ENCODE peak calls at places on chromosomes 3 and 15, in six cellular contexts. One of them, this sample, is unnamed.

GRCh38 chr3:132721479-132722164 is 587 bp downstream of the NPHP3 start:
- DNase-seq in progenitor cell of endocrine pancreas: peak; percentile 60
- DNase-seq in CD4-positive, alpha-beta memory T cell: no peak
- DNase-seq in stimulated activated naive B cell treated with anti-CD40 and anti-IgM and Interleukin-4, amounts not matched to agents 10 μg/mL and 1 μg/mL and 100 μg/mL, for 72 hours: no peak
- DNase-seq in ecto neural progenitor cell: peak; percentile 86
- DNase-seq in LoVo: peak; percentile 56
- DNase-seq in this sample: peak; percentile 77

GRCh38 chr3:9736831-9737230 is 5.3 kb downstream of the BRPF1 start:
- DNase-seq in CD4-positive, alpha-beta memory T cell: no peak
- DNase-seq in LoVo: no peak
- DNase-seq in stimulated activated naive B cell treated with anti-CD40 and anti-IgM and Interleukin-4, amounts not matched to agents 10 μg/mL and 1 μg/mL and 100 μg/mL, for 72 hours: no peak
- DNase-seq in ecto neural progenitor cell: no peak
- DNase-seq in progenitor cell of endocrine pancreas: no peak
- DNase-seq in this sample: no peak

GRCh38 chr3:42226470-42227425 is 39.2 kb downstream of the CCK start:
- DNase-seq in progenitor cell of endocrine pancreas: no peak
- DNase-seq in ecto neural progenitor cell: no peak
- DNase-seq in LoVo: no peak
- DNase-seq in stimulated activated naive B cell treated with anti-CD40 and anti-IgM and Interleukin-4, amounts not matched to agents 10 μg/mL and 1 μg/mL and 100 μg/mL, for 72 hours: no peak
- DNase-seq in CD4-positive, alpha-beta memory T cell: no peak
- DNase-seq in this sample: no peak

GRCh38 chr3:36282774-36283173 is 97.5 kb upstream of the STAC start:
- DNase-seq in LoVo: no peak
- DNase-seq in CD4-positive, alpha-beta memory T cell: no peak
- DNase-seq in ecto neural progenitor cell: no peak
- DNase-seq in stimulated activated naive B cell treated with anti-CD40 and anti-IgM and Interleukin-4, amounts not matched to agents 10 μg/mL and 1 μg/mL and 100 μg/mL, for 72 hours: no peak
- DNase-seq in progenitor cell of endocrine pancreas: no peak
- DNase-seq in this sample: no peak

GRCh38 chr3:167406876-167407492 is 26.9 kb upstream of the ZBBX start:
- DNase-seq in progenitor cell of endocrine pancreas: peak; percentile 37
- DNase-seq in CD4-positive, alpha-beta memory T cell: no peak
- DNase-seq in stimulated activated naive B cell treated with anti-CD40 and anti-IgM and Interleukin-4, amounts not matched to agents 10 μg/mL and 1 μg/mL and 100 μg/mL, for 72 hours: peak; percentile 1
- DNase-seq in ecto neural progenitor cell: peak; percentile 55
- DNase-seq in LoVo: peak; percentile 47
- DNase-seq in this sample: peak; percentile 54

GRCh38 chr3:72652395-72652794 is 195.8 kb downstream of the SHQ1 start:
- DNase-seq in ecto neural progenitor cell: no peak
- DNase-seq in stimulated activated naive B cell treated with anti-CD40 and anti-IgM and Interleukin-4, amounts not matched to agents 10 μg/mL and 1 μg/mL and 100 μg/mL, for 72 hours: no peak
- DNase-seq in LoVo: no peak
- DNase-seq in CD4-positive, alpha-beta memory T cell: no peak
- DNase-seq in progenitor cell of endocrine pancreas: no peak
- DNase-seq in this sample: no peak

GRCh38 chr15:44314512-44314911 is 26.0 kb downstream of the GOLM2 start:
- DNase-seq in stimulated activated naive B cell treated with anti-CD40 and anti-IgM and Interleukin-4, amounts not matched to agents 10 μg/mL and 1 μg/mL and 100 μg/mL, for 72 hours: no peak
- DNase-seq in progenitor cell of endocrine pancreas: no peak
- DNase-seq in ecto neural progenitor cell: no peak
- DNase-seq in LoVo: no peak
- DNase-seq in CD4-positive, alpha-beta memory T cell: no peak
- DNase-seq in this sample: no peak

GRCh38 chr15:89630974-89631901 is 24.0 kb downstream of the KIF7 start:
- DNase-seq in ecto neural progenitor cell: peak; percentile 16
- DNase-seq in stimulated activated naive B cell treated with anti-CD40 and anti-IgM and Interleukin-4, amounts not matched to agents 10 μg/mL and 1 μg/mL and 100 μg/mL, for 72 hours: no peak
- DNase-seq in LoVo: no peak
- DNase-seq in progenitor cell of endocrine pancreas: no peak
- DNase-seq in CD4-positive, alpha-beta memory T cell: no peak
- DNase-seq in this sample: no peak

GRCh38 chr15:51367322-51367976 is 26.0 kb downstream of the GLDN start:
- DNase-seq in ecto neural progenitor cell: peak; percentile 59
- DNase-seq in progenitor cell of endocrine pancreas: no peak
- DNase-seq in LoVo: peak; percentile 57
- DNase-seq in stimulated activated naive B cell treated with anti-CD40 and anti-IgM and Interleukin-4, amounts not matched to agents 10 μg/mL and 1 μg/mL and 100 μg/mL, for 72 hours: no peak
- DNase-seq in CD4-positive, alpha-beta memory T cell: no peak
- DNase-seq in this sample: peak; percentile 49

GRCh38 chr15:63879211-63879610 is 45.5 kb upstream of the HERC1 start:
- DNase-seq in stimulated activated naive B cell treated with anti-CD40 and anti-IgM and Interleukin-4, amounts not matched to agents 10 μg/mL and 1 μg/mL and 100 μg/mL, for 72 hours: no peak
- DNase-seq in progenitor cell of endocrine pancreas: no peak
- DNase-seq in CD4-positive, alpha-beta memory T cell: no peak
- DNase-seq in ecto neural progenitor cell: no peak
- DNase-seq in LoVo: no peak
- DNase-seq in this sample: no peak

GRCh38 chr3:188513662-188514328 is 359.8 kb downstream of the LPP start:
- DNase-seq in stimulated activated naive B cell treated with anti-CD40 and anti-IgM and Interleukin-4, amounts not matched to agents 10 μg/mL and 1 μg/mL and 100 μg/mL, for 72 hours: no peak
- DNase-seq in CD4-positive, alpha-beta memory T cell: no peak
- DNase-seq in progenitor cell of endocrine pancreas: no peak
- DNase-seq in LoVo: no peak
- DNase-seq in ecto neural progenitor cell: no peak
- DNase-seq in this sample: no peak

GRCh38 chr3:54822206-54822605 is 105.7 kb downstream of the LRTM1 start:
- DNase-seq in CD4-positive, alpha-beta memory T cell: no peak
- DNase-seq in ecto neural progenitor cell: no peak
- DNase-seq in progenitor cell of endocrine pancreas: no peak
- DNase-seq in LoVo: no peak
- DNase-seq in stimulated activated naive B cell treated with anti-CD40 and anti-IgM and Interleukin-4, amounts not matched to agents 10 μg/mL and 1 μg/mL and 100 μg/mL, for 72 hours: no peak
- DNase-seq in this sample: no peak

GRCh38 chr3:23926736-23927135 is 9.8 kb downstream of the RPL15 start:
- DNase-seq in ecto neural progenitor cell: no peak
- DNase-seq in LoVo: no peak
- DNase-seq in stimulated activated naive B cell treated with anti-CD40 and anti-IgM and Interleukin-4, amounts not matched to agents 10 μg/mL and 1 μg/mL and 100 μg/mL, for 72 hours: no peak
- DNase-seq in progenitor cell of endocrine pancreas: no peak
- DNase-seq in CD4-positive, alpha-beta memory T cell: no peak
- DNase-seq in this sample: no peak

GRCh38 chr15:62603757-62604156 is 438.7 kb upstream of the C2CD4B start:
- DNase-seq in stimulated activated naive B cell treated with anti-CD40 and anti-IgM and Interleukin-4, amounts not matched to agents 10 μg/mL and 1 μg/mL and 100 μg/mL, for 72 hours: no peak
- DNase-seq in ecto neural progenitor cell: no peak
- DNase-seq in CD4-positive, alpha-beta memory T cell: no peak
- DNase-seq in progenitor cell of endocrine pancreas: no peak
- DNase-seq in LoVo: peak; percentile 86
- DNase-seq in this sample: no peak

GRCh38 chr3:188088948-188089685 is 64.8 kb upstream of the LPP start:
- DNase-seq in CD4-positive, alpha-beta memory T cell: no peak
- DNase-seq in stimulated activated naive B cell treated with anti-CD40 and anti-IgM and Interleukin-4, amounts not matched to agents 10 μg/mL and 1 μg/mL and 100 μg/mL, for 72 hours: no peak
- DNase-seq in LoVo: no peak
- DNase-seq in progenitor cell of endocrine pancreas: no peak
- DNase-seq in ecto neural progenitor cell: no peak
- DNase-seq in this sample: no peak